ENCODE peak calls at places on chromosomes 16 and 17, in ten cellular contexts. One of them, this sample, is unnamed.
A peak's percentile ranks its signal among the peaks of the same experiment; 100 is the strongest.

GRCh38 chr16:24253192-24253591 is 2.9 kb upstream of the CACNG3 start:
- DNase-seq in Peyer's patch: peak; percentile 17
- DNase-seq in GM23248: peak; percentile 55
- DNase-seq in fibroblast of lung: peak; percentile 40
- DNase-seq in heart left ventricle: no peak
- DNase-seq in CD8-positive, alpha-beta memory T cell: peak; percentile 41
- DNase-seq in transverse colon: peak; percentile 10
- DNase-seq in aorta: no peak
- DNase-seq in OCI-LY7: peak; percentile 78
- DNase-seq in thoracic aorta: no peak
- DNase-seq in this sample: no peak

GRCh38 chr17:63984206-63984605 is 11.5 kb upstream of the SCN4A start:
- DNase-seq in Peyer's patch: no peak
- DNase-seq in GM23248: peak; percentile 62
- DNase-seq in fibroblast of lung: peak; percentile 71
- DNase-seq in heart left ventricle: no peak
- DNase-seq in CD8-positive, alpha-beta memory T cell: no peak
- DNase-seq in transverse colon: no peak
- DNase-seq in aorta: no peak
- DNase-seq in OCI-LY7: no peak
- DNase-seq in thoracic aorta: no peak
- DNase-seq in this sample: no peak

GRCh38 chr16:1038932-1039331 is 33.6 kb upstream of the SSTR5 start:
- DNase-seq in Peyer's patch: no peak
- DNase-seq in GM23248: no peak
- DNase-seq in fibroblast of lung: no peak
- DNase-seq in heart left ventricle: no peak
- DNase-seq in CD8-positive, alpha-beta memory T cell: no peak
- DNase-seq in transverse colon: no peak
- DNase-seq in aorta: no peak
- DNase-seq in OCI-LY7: no peak
- DNase-seq in thoracic aorta: no peak
- DNase-seq in this sample: no peak

GRCh38 chr17:28065706-28066105 is 23.2 kb downstream of the NLK start:
- DNase-seq in Peyer's patch: no peak
- DNase-seq in GM23248: no peak
- DNase-seq in fibroblast of lung: no peak
- DNase-seq in heart left ventricle: no peak
- DNase-seq in CD8-positive, alpha-beta memory T cell: no peak
- DNase-seq in transverse colon: no peak
- DNase-seq in aorta: no peak
- DNase-seq in OCI-LY7: no peak
- DNase-seq in thoracic aorta: no peak
- DNase-seq in this sample: no peak

GRCh38 chr17:82752371-82753200 is 721 bp downstream of the TBCD start:
- DNase-seq in Peyer's patch: no peak
- DNase-seq in GM23248: peak; percentile 65
- DNase-seq in fibroblast of lung: no peak
- DNase-seq in heart left ventricle: no peak
- DNase-seq in CD8-positive, alpha-beta memory T cell: no peak
- DNase-seq in transverse colon: peak; percentile 39
- DNase-seq in aorta: no peak
- DNase-seq in OCI-LY7: peak; percentile 46
- DNase-seq in thoracic aorta: no peak
- DNase-seq in this sample: no peak

GRCh38 chr17:9897569-9897968 is 7.5 kb downstream of the RCVRN start:
- DNase-seq in Peyer's patch: no peak
- DNase-seq in GM23248: no peak
- DNase-seq in fibroblast of lung: no peak
- DNase-seq in heart left ventricle: no peak
- DNase-seq in CD8-positive, alpha-beta memory T cell: no peak
- DNase-seq in transverse colon: no peak
- DNase-seq in aorta: no peak
- DNase-seq in OCI-LY7: no peak
- DNase-seq in thoracic aorta: no peak
- DNase-seq in this sample: no peak

GRCh38 chr16:66705790-66706505 is 9.4 kb upstream of the CMTM4 start:
- DNase-seq in Peyer's patch: no peak
- DNase-seq in GM23248: no peak
- DNase-seq in fibroblast of lung: no peak
- DNase-seq in heart left ventricle: peak; percentile 78
- DNase-seq in CD8-positive, alpha-beta memory T cell: no peak
- DNase-seq in transverse colon: peak; percentile 80
- DNase-seq in aorta: peak; percentile 92
- DNase-seq in OCI-LY7: no peak
- DNase-seq in thoracic aorta: peak; percentile 25
- DNase-seq in this sample: no peak

GRCh38 chr17:31739300-31739699 is 119.7 kb downstream of the COPRS start:
- DNase-seq in Peyer's patch: no peak
- DNase-seq in GM23248: peak; percentile 93
- DNase-seq in fibroblast of lung: peak; percentile 84
- DNase-seq in heart left ventricle: no peak
- DNase-seq in CD8-positive, alpha-beta memory T cell: no peak
- DNase-seq in transverse colon: no peak
- DNase-seq in aorta: no peak
- DNase-seq in OCI-LY7: no peak
- DNase-seq in thoracic aorta: no peak
- DNase-seq in this sample: no peak

GRCh38 chr17:82385559-82386255 is 14.1 kb downstream of the UTS2R start:
- DNase-seq in Peyer's patch: no peak
- DNase-seq in GM23248: no peak
- DNase-seq in fibroblast of lung: no peak
- DNase-seq in heart left ventricle: no peak
- DNase-seq in CD8-positive, alpha-beta memory T cell: no peak
- DNase-seq in transverse colon: no peak
- DNase-seq in aorta: no peak
- DNase-seq in OCI-LY7: no peak
- DNase-seq in thoracic aorta: no peak
- DNase-seq in this sample: no peak

GRCh38 chr17:40980594-40980993 is 3.5 kb downstream of the KRT40 start:
- DNase-seq in Peyer's patch: no peak
- DNase-seq in GM23248: no peak
- DNase-seq in fibroblast of lung: no peak
- DNase-seq in heart left ventricle: no peak
- DNase-seq in CD8-positive, alpha-beta memory T cell: no peak
- DNase-seq in transverse colon: no peak
- DNase-seq in aorta: no peak
- DNase-seq in OCI-LY7: no peak
- DNase-seq in thoracic aorta: no peak
- DNase-seq in this sample: no peak

GRCh38 chr16:66720766-66721165 is 24.2 kb upstream of the CMTM4 start:
- DNase-seq in Peyer's patch: no peak
- DNase-seq in GM23248: peak; percentile 60
- DNase-seq in fibroblast of lung: no peak
- DNase-seq in heart left ventricle: no peak
- DNase-seq in CD8-positive, alpha-beta memory T cell: no peak
- DNase-seq in transverse colon: no peak
- DNase-seq in aorta: peak; percentile 2
- DNase-seq in OCI-LY7: no peak
- DNase-seq in thoracic aorta: no peak
- DNase-seq in this sample: no peak

GRCh38 chr16:46900464-46901235 is 16.5 kb downstream of the GPT2 start:
- DNase-seq in Peyer's patch: no peak
- DNase-seq in GM23248: no peak
- DNase-seq in fibroblast of lung: no peak
- DNase-seq in heart left ventricle: no peak
- DNase-seq in CD8-positive, alpha-beta memory T cell: no peak
- DNase-seq in transverse colon: no peak
- DNase-seq in aorta: no peak
- DNase-seq in OCI-LY7: no peak
- DNase-seq in thoracic aorta: no peak
- DNase-seq in this sample: no peak

GRCh38 chr17:13736915-13737314 is 135.2 kb upstream of the HS3ST3A1 start:
- DNase-seq in Peyer's patch: no peak
- DNase-seq in GM23248: peak; percentile 90
- DNase-seq in fibroblast of lung: no peak
- DNase-seq in heart left ventricle: no peak
- DNase-seq in CD8-positive, alpha-beta memory T cell: no peak
- DNase-seq in transverse colon: no peak
- DNase-seq in aorta: no peak
- DNase-seq in OCI-LY7: no peak
- DNase-seq in thoracic aorta: no peak
- DNase-seq in this sample: no peak

GRCh38 chr16:66930189-66930588 is 4.0 kb downstream of the CIAO2B start:
- DNase-seq in Peyer's patch: no peak
- DNase-seq in GM23248: peak; percentile 81
- DNase-seq in fibroblast of lung: peak; percentile 51
- DNase-seq in heart left ventricle: no peak
- DNase-seq in CD8-positive, alpha-beta memory T cell: no peak
- DNase-seq in transverse colon: peak; percentile 35
- DNase-seq in aorta: no peak
- DNase-seq in OCI-LY7: no peak
- DNase-seq in thoracic aorta: no peak
- DNase-seq in this sample: no peak

GRCh38 chr16:75385507-75386152 is 47.7 kb downstream of the CFDP1 start:
- DNase-seq in Peyer's patch: no peak
- DNase-seq in GM23248: peak; percentile 93
- DNase-seq in fibroblast of lung: peak; percentile 94
- DNase-seq in heart left ventricle: no peak
- DNase-seq in CD8-positive, alpha-beta memory T cell: peak; percentile 45
- DNase-seq in transverse colon: no peak
- DNase-seq in aorta: no peak
- DNase-seq in OCI-LY7: peak; percentile 76
- DNase-seq in thoracic aorta: no peak
- DNase-seq in this sample: no peak

GRCh38 chr17:69223809-69224208 is 4.8 kb downstream of the ABCA10 start:
- DNase-seq in Peyer's patch: no peak
- DNase-seq in GM23248: peak; percentile 19
- DNase-seq in fibroblast of lung: peak; percentile 68
- DNase-seq in heart left ventricle: no peak
- DNase-seq in CD8-positive, alpha-beta memory T cell: no peak
- DNase-seq in transverse colon: no peak
- DNase-seq in aorta: no peak
- DNase-seq in OCI-LY7: peak; percentile 19
- DNase-seq in thoracic aorta: no peak
- DNase-seq in this sample: no peak

DNA sequence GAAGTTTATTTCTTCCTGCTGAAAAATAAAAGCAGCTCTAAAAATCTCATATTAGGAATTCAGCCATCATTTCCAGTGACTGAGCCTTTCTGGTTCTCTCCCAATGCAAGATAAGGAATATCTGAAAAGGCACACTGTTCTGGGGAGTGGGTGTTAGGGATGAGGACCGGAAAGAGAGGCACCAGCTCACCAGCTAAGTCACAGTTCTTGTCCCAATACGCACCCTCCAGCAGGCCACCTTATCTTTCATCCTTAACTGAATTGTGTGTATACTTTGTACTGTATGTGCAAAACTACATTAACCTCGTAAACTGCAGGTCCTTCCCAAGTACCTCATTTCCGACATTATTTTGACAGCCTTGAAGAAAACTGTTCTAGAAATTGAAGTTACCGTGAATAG is 11.0 kb downstream of the AMFR start:
- DNase-seq in Peyer's patch: no peak
- DNase-seq in GM23248: no peak
- DNase-seq in fibroblast of lung: no peak
- DNase-seq in heart left ventricle: no peak
- DNase-seq in CD8-positive, alpha-beta memory T cell: no peak
- DNase-seq in transverse colon: no peak
- DNase-seq in aorta: no peak
- DNase-seq in OCI-LY7: no peak
- DNase-seq in thoracic aorta: no peak
- DNase-seq in this sample: no peak
- H3K27ac ChIP-seq in Peyer's patch: no peak overlapping the region
- H3K27ac ChIP-seq in GM23248: no peak overlapping the region
- H3K27ac ChIP-seq in fibroblast of lung: no peak overlapping the region
- H3K27ac ChIP-seq in heart left ventricle: no peak overlapping the region
- H3K27ac ChIP-seq in CD8-positive, alpha-beta memory T cell: no peak overlapping the region
- H3K27ac ChIP-seq in transverse colon: no peak overlapping the region
- H3K27ac ChIP-seq in aorta: no peak overlapping the region
- H3K27ac ChIP-seq in OCI-LY7: no peak overlapping the region
- H3K27ac ChIP-seq in thoracic aorta: no peak overlapping the region
- H3K27ac ChIP-seq in this sample: no peak overlapping the region

GRCh38 chr16:49000594-49000993 is 281.0 kb downstream of the CBLN1 start:
- DNase-seq in Peyer's patch: no peak
- DNase-seq in GM23248: no peak
- DNase-seq in fibroblast of lung: no peak
- DNase-seq in heart left ventricle: no peak
- DNase-seq in CD8-positive, alpha-beta memory T cell: no peak
- DNase-seq in transverse colon: no peak
- DNase-seq in aorta: no peak
- DNase-seq in OCI-LY7: peak; percentile 37
- DNase-seq in thoracic aorta: no peak
- DNase-seq in this sample: no peak
- H3K27ac ChIP-seq in Peyer's patch: no peak overlapping the region
- H3K27ac ChIP-seq in GM23248: no peak overlapping the region
- H3K27ac ChIP-seq in fibroblast of lung: no peak overlapping the region
- H3K27ac ChIP-seq in heart left ventricle: no peak overlapping the region
- H3K27ac ChIP-seq in CD8-positive, alpha-beta memory T cell: no peak overlapping the region
- H3K27ac ChIP-seq in transverse colon: no peak overlapping the region
- H3K27ac ChIP-seq in aorta: no peak overlapping the region
- H3K27ac ChIP-seq in OCI-LY7: no peak overlapping the region
- H3K27ac ChIP-seq in thoracic aorta: no peak overlapping the region
- H3K27ac ChIP-seq in this sample: no peak overlapping the region

DNA sequence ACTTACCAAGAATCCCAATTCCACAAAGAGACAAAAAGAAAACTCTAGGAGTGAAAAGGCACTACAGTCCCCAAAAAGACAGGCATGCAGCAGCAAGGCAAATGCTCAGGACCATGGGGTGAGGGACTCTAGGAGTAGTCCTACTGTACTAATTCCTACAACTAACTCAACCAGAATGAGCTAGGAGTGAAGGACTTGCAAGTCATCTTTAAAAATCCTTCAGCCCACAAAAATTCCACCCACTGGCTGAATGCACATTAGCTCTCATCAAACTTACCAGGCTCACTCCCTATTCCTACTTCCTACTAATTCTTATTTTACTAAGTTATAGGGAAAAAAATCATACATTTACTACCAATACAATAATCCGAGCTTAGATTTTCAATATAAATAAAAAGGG is 141.7 kb upstream of the C17orf78 start:
- DNase-seq in Peyer's patch: no peak
- DNase-seq in GM23248: no peak
- DNase-seq in fibroblast of lung: no peak
- DNase-seq in heart left ventricle: no peak
- DNase-seq in CD8-positive, alpha-beta memory T cell: no peak
- DNase-seq in transverse colon: no peak
- DNase-seq in aorta: no peak
- DNase-seq in OCI-LY7: no peak
- DNase-seq in thoracic aorta: no peak
- DNase-seq in this sample: no peak
- H3K27ac ChIP-seq in Peyer's patch: no peak overlapping the region
- H3K27ac ChIP-seq in GM23248: no peak overlapping the region
- H3K27ac ChIP-seq in fibroblast of lung: no peak overlapping the region
- H3K27ac ChIP-seq in heart left ventricle: no peak overlapping the region
- H3K27ac ChIP-seq in CD8-positive, alpha-beta memory T cell: no peak overlapping the region
- H3K27ac ChIP-seq in transverse colon: no peak overlapping the region
- H3K27ac ChIP-seq in aorta: no peak overlapping the region
- H3K27ac ChIP-seq in OCI-LY7: no peak overlapping the region
- H3K27ac ChIP-seq in thoracic aorta: no peak overlapping the region
- H3K27ac ChIP-seq in this sample: no peak overlapping the region

DNA sequence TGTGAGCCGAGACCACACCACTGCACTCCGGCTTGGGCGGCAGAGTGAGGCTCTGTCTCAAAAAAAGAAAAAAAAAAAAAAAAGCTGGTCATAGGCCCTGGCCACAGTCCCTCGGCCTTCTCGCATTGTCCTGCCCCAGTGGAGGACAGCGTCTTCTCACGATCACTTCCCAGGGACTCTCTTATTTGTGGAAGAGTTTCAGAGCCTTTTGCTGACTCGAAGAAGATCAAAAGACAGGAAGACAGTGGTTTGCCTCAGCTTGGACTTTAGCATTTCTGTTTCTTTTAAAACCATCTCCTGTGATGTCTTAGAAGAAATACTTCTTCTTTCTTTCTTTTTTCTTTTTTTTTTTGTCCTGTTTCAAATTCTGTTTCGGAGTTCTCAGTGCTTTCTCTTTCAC is 210.0 kb downstream of the FTO start:
- DNase-seq in Peyer's patch: no peak
- DNase-seq in GM23248: no peak
- DNase-seq in fibroblast of lung: no peak
- DNase-seq in heart left ventricle: no peak
- DNase-seq in CD8-positive, alpha-beta memory T cell: no peak
- DNase-seq in transverse colon: no peak
- DNase-seq in aorta: no peak
- DNase-seq in OCI-LY7: no peak
- DNase-seq in thoracic aorta: no peak
- DNase-seq in this sample: no peak
- H3K27ac ChIP-seq in Peyer's patch: no peak overlapping the region
- H3K27ac ChIP-seq in GM23248: no peak overlapping the region
- H3K27ac ChIP-seq in fibroblast of lung: no peak overlapping the region
- H3K27ac ChIP-seq in heart left ventricle: peak overlapping the region; percentile 42
- H3K27ac ChIP-seq in CD8-positive, alpha-beta memory T cell: no peak overlapping the region
- H3K27ac ChIP-seq in transverse colon: no peak overlapping the region
- H3K27ac ChIP-seq in aorta: no peak overlapping the region
- H3K27ac ChIP-seq in OCI-LY7: no peak overlapping the region
- H3K27ac ChIP-seq in thoracic aorta: no peak overlapping the region
- H3K27ac ChIP-seq in this sample: no peak overlapping the region

This sample was measured in effector memory CD4-positive, alpha-beta T cell.